ENCODE peak calls at places on chromosomes 16 and 17, in four cellular contexts. P is IMR-90, D is RWPE2, F is gastrocnemius medialis. X is an unnamed sample.

GRCh38 chr16:76194621-76195015 is 82.6 kb upstream of the CNTNAP4 start:
- DNase-seq in P (no peak), D (peak), F (no peak), X (no peak)

GRCh38 chr17:27939489-27940465 is 46.6 kb upstream of the LYRM9 start:
- DNase-seq in F (no peak), P (no peak), D (no peak), X (no peak)

GRCh38 chr16:66287916-66288315 is 78.6 kb upstream of the CDH5 start:
- DNase-seq in F (no peak), P (no peak), D (peak), X (no peak)

GRCh38 chr16:72995151-72995881 is 52.6 kb downstream of the ZFHX3 start:
- DNase-seq in D (peak), P (no peak), F (no peak), X (no peak)

GRCh38 chr17:77636835-77637806 is 321.4 kb upstream of the TNRC6C start:
- DNase-seq in D (no peak), F (no peak), P (no peak), X (no peak)

GRCh38 chr16:67150058-67150832 is 553 bp downstream of the B3GNT9 start:
- DNase-seq in P (peak), D (no peak), F (no peak), X (peak)

GRCh38 chr17:33385133-33385532 is 92.0 kb upstream of the ASIC2 start:
- DNase-seq in F (no peak), P (no peak), D (no peak), X (no peak)

GRCh38 chr16:30619207-30619606 is 9.0 kb upstream of the ZNF689 start:
- DNase-seq in D (no peak), P (no peak), F (peak), X (peak)

GRCh38 chr17:5418858-5419355 is 555 bp downstream of the NUP88 start:
- DNase-seq in D (no peak), F (peak), P (peak), X (peak)

GRCh38 chr16:72073831-72074230 is 10.8 kb downstream of the HPR start:
- DNase-seq in F (peak), P (no peak), D (no peak), X (no peak)

GRCh38 chr16:73432794-73433455 is 385.0 kb upstream of the ZFHX3 start:
- DNase-seq in F (no peak), D (no peak), P (no peak), X (no peak)

GRCh38 chr16:46715769-46716305 is 26.4 kb downstream of the ORC6 start:
- DNase-seq in F (peak), P (no peak), D (no peak), X (no peak)

GRCh38 chr16:84518804-84519341 is 14.4 kb upstream of the MEAK7 start:
- DNase-seq in P (no peak), D (no peak), F (no peak), X (no peak)

GRCh38 chr16:17801024-17801423 is 330.3 kb upstream of the XYLT1 start:
- DNase-seq in F (no peak), P (peak), D (no peak), X (no peak)

GRCh38 chr16:29900102-29900887 is at the start of gene ASPHD1:
- DNase-seq in P (peak), D (peak), F (peak), X (peak)

GRCh38 chr17:12070561-12070960 is 49.9 kb downstream of the MAP2K4 start:
- DNase-seq in F (no peak), D (no peak), P (peak), X (peak)

GRCh38 chr17:79980246-79981043 is 55.2 kb downstream of the TBC1D16 start:
- DNase-seq in P (no peak), D (peak), F (no peak), X (no peak)

GRCh38 chr16:49491736-49492089 is 118.1 kb downstream of the C16orf78 start:
- DNase-seq in D (peak), P (no peak), F (no peak), X (no peak)

GRCh38 chr17:6239237-6239798 is 169.1 kb downstream of the WSCD1 start:
- DNase-seq in P (no peak), F (no peak), D (no peak), X (no peak)

GRCh38 chr17:68292689-68293040 is 1.4 kb downstream of the ARSG start:
- DNase-seq in D (no peak), P (no peak), F (no peak), X (no peak)

GRCh38 chr16:73298562-73298961 is 250.6 kb upstream of the ZFHX3 start:
- DNase-seq in F (no peak), D (no peak), P (peak), X (peak)

DNA sequence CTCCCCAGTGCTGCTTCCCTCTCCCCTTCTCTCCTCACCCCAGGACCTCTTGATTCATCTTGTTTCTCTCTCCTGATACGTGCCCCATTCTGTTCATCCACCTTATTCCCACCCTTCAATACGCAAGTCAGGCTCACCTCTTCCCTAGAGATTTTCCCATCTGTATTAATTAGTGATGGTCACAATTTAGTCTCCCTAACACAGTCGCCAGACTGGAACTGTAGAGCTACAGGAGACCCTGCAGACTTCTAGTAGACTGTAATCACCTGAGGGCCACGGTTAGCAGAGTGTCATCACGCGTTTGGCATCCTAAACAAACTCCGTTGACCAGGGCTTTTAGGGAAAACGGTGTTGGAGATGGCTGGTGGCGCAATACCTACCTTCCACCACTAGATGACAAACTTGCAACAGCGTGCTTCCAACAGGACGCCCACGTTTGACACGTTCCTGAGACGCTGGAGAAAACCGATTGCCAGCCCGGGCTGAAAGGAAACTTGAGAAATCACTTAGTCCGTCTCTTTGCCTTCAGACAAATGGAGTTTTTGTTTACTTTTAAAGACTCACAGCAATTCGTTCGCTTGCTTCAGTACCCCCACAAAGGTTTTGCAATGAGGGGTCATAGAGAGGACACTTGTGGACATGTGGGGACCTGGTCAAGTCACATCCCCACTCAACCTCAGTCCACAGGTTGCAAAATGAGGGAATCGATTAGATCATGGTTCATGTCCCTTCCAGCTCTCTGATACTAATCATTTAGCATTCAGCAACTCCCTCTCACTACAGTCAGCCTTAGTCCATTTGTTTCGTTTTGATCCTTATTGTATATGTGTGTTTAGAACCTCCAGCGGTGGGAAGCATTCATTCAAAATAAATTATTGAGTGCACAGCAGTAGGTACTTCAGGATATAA is 20.6 kb downstream of the MYL4 start:
- DNase-seq in P (peak), F (peak), D (peak), X (peak)
- H3K4me3 ChIP-seq in P (peak), F (peak), D (no peak), X (peak)

GRCh38 chr16:28063611-28064061 is at the start of gene GSG1L:
- DNase-seq in P (no peak), D (no peak), F (no peak), X (no peak)
- TF ChIP-seq CTCF in P (peak), D (peak), F (peak), X (no peak)

GRCh38 chr17:7582401-7583252 is 1.0 kb upstream of the MPDU1 start:
- DNase-seq in F (no peak), D (peak), P (no peak), X (no peak)

GRCh38 chr17:7579839-7580630 is 597 bp downstream of the CD68 start:
- DNase-seq in F (no peak), P (no peak), D (no peak), X (no peak)

GRCh38 chr17:7583253-7584109 is at the start of gene MPDU1:
- DNase-seq in D (peak), F (peak), P (peak), X (peak)

GRCh38 chr17:7579001-7579838 is at the start of gene CD68:
- DNase-seq in F (peak), D (peak), P (peak), X (peak)

GRCh38 chr17:7580631-7581554 is 1.5 kb downstream of the CD68 start:
- DNase-seq in D (peak), P (no peak), F (no peak), X (no peak)
- H3K4me3 ChIP-seq in D (no peak), P (no peak), F (no peak), X (no peak)

GRCh38 chr16:3999890-4000325 is 116.3 kb downstream of the ADCY9 start:
- DNase-seq in P (peak), D (no peak), F (no peak), X (peak)

GRCh38 chr16:3997231-3997841 is 116.8 kb upstream of the CREBBP start:
- DNase-seq in P (no peak), D (no peak), F (no peak), X (no peak)

GRCh38 chr16:4003166-4003565 is 113.1 kb downstream of the ADCY9 start:
- DNase-seq in F (no peak), D (no peak), P (no peak), X (no peak)

GRCh38 chr16:3999479-3999868 is 116.8 kb downstream of the ADCY9 start:
- DNase-seq in P (peak), D (no peak), F (peak), X (peak)

DNA sequence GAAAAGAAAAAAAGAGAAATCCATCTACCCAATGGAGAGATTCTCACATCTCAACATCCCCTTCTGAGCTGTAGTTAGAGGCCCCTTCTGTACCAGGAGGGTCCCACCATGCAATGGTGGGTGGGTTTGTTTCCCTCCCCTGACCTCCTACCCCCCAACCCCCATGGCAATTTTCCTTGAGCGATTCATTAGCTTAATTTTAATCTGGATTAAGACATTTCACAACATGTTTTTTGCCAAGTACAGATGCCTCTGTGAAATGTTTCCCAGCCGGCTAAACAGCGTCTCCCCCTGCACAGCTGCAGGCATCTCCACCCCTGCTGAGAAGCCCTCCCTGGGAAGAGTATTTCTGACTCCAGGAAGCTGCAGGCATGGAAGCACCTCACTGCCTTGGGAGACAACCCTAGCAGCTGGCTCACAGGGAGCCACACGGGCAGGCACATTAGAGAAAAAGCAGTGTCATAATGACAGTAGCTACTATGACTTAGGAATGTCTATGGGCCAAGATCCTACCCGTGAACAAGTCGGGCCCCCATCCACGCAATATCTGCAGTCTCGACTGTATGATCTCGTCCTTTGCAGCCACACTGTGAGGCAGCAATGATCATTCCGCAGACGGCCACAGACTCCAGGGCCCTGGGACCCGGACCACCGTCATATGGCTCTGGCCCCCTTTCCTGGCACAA is 117.3 kb downstream of the ADCY9 start:
- DNase-seq in D (no peak), P (peak), F (peak), X (peak)
- TF ChIP-seq CTCF in D (no peak), P (no peak), F (no peak), X (peak)

GRCh38 chr17:1733759-1734158 is 8.9 kb upstream of the SERPINF2 start:
- DNase-seq in P (no peak), F (no peak), D (no peak), X (no peak)
- H3K4me3 ChIP-seq in P (no peak), F (no peak), D (no peak), X (no peak)

X was measured in fibroblast of villous mesenchyme.